ENCODE peak calls at places on chromosomes 6 and 20, in four cellular contexts. E is colonic mucosa, H is HCT116, K is fibroblast of lung. L is an unnamed sample. For H3K27me3, the result is how much of the 10 kb centered on the place peaks cover.

GRCh38 chr6:42710316-42710715 is 12.1 kb downstream of the PRPH2 start:
- DNase-seq in E (no peak), H (no peak), K (no peak), L (no peak)

GRCh38 chr6:41730531-41731436 is 4.6 kb downstream of the TFEB start:
- DNase-seq in E (no peak), H (no peak), K (no peak), L (no peak)

GRCh38 chr6:154638369-154638768 is 94.8 kb upstream of the SCAF8 start:
- DNase-seq in E (no peak), H (no peak), K (no peak), L (peak)

GRCh38 chr6:41939848-41940758 is 1.5 kb downstream of the CCND3 start:
- DNase-seq in E (peak), H (no peak), K (peak), L (peak)

GRCh38 chr6:154909821-154910220 is 85.3 kb upstream of the TIAM2 start:
- DNase-seq in E (no peak), H (no peak), K (peak), L (peak)

GRCh38 chr6:159646731-159647130 is 46.3 kb downstream of the SOD2 start:
- DNase-seq in E (no peak), H (no peak), K (peak), L (no peak)

GRCh38 chr6:169132361-169132895 is 121.2 kb downstream of the THBS2 start:
- DNase-seq in E (no peak), H (no peak), K (no peak), L (no peak)

GRCh38 chr6:41025966-41026365 is 13.1 kb downstream of the UNC5CL start:
- DNase-seq in E (no peak), H (no peak), K (no peak), L (no peak)

GRCh38 chr6:100948381-100949133 is 67.4 kb upstream of the ASCC3 start:
- DNase-seq in E (no peak), H (no peak), K (no peak), L (no peak)

GRCh38 chr6:47094351-47094925 is 52.3 kb upstream of the ADGRF1 start:
- DNase-seq in E (peak), H (no peak), K (no peak), L (no peak)

GRCh38 chr6:16129623-16130243 is 847 bp downstream of the MYLIP start:
- DNase-seq in E (peak), H (no peak), K (peak), L (peak)

GRCh38 chr6:52020961-52021570 is 66.3 kb downstream of the PKHD1 start:
- DNase-seq in E (no peak), H (peak), K (peak), L (peak)

GRCh38 chr6:133701633-133702331 is 187.1 kb upstream of the TCF21 start:
- DNase-seq in E (no peak), H (no peak), K (peak), L (peak)

GRCh38 chr6:1536526-1537429 is 72.9 kb upstream of the FOXC1 start:
- DNase-seq in E (peak), H (no peak), K (no peak), L (no peak)

GRCh38 chr20:13533946-13534345 is 104.8 kb downstream of the TASP1 start:
- DNase-seq in E (no peak), H (no peak), K (no peak), L (no peak)

GRCh38 chr6:36442671-36443497 is at the start of the genes KCTD20 and PXT1:
- DNase-seq in E (peak), H (peak), K (peak), L (peak)

GRCh38 chr6:17865243-17865642 is 122.2 kb downstream of the KIF13A start:
- DNase-seq in E (peak), H (peak), K (no peak), L (peak)

GRCh38 chr6:126632271-126632670 is 292.4 kb downstream of the CENPW start:
- DNase-seq in E (no peak), H (no peak), K (no peak), L (peak)

GRCh38 chr6:126631343-126631742 is 291.4 kb downstream of the CENPW start:
- DNase-seq in E (no peak), H (no peak), K (peak), L (peak)

GRCh38 chr6:126633362-126633761 is 293.4 kb downstream of the CENPW start:
- DNase-seq in E (no peak), H (no peak), K (peak), L (peak)

GRCh38 chr6:126625019-126625418 is 285.1 kb downstream of the CENPW start:
- DNase-seq in E (no peak), H (no peak), K (peak), L (peak)

DNA sequence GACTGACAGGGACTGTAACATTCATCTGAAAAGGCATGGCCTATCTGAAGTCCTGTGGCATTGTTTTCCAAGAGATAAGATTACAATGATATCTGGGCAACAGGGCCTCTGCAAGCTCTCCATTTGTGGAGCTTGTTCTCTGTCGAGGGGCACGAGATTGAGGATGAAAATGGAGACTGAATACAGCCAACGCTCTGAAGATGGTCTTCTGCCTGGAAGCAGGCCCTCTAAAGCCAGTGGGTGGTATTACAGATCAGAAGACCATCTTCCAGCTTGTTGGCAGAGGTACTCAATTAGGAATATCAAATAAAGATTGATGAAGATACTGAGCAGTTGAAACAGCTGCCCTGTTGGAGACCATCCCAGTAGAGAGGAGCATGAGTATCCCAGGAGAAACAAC is 288.2 kb downstream of the CENPW start:
- DNase-seq in E (no peak), H (peak), K (no peak), L (no peak)
- H3K9ac ChIP-seq in E (no peak), H (no peak), K (no peak), L (no peak)

DNA sequence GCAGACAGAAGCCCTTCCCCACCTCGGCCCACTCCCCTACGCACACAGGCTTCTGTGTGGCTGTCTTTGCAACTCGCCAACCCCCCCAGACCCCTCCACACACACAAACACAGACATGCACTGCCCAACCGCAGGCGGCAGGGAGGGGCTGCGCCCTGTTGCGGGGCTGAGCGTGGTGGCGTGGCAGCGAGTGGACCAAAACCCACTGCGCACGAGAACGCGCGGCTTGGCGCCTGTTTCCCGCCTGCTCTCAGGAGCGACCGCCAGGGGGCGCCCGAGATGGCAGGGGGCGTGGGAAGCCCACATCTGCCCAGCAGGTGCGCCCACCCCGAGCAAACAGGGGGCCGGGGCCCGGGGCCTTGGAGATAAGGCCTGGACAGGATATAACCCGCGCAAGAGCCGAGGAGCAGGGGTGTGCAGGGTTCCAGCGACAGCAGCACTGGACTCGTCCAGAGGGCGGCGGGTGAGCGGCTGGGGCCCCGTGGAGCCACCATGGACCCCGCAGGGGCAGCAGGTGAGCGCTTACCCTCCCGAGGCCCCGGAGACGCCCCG is at the start of gene RBPJL:
- DNase-seq in E (no peak), H (no peak), K (no peak), L (peak)
- H3K27me3 ChIP-seq in E (under half), H (under half), K (under half), L (under half)

GRCh38 chr6:149897855-149898744 is at the start of gene RAET1E:
- DNase-seq in E (peak), H (no peak), K (no peak), L (no peak)
- H3K4me3 ChIP-seq in E (peak), H (peak), K (peak), L (peak)

GRCh38 chr20:53425930-53426329 is 167.7 kb downstream of the ZNF217 start:
- DNase-seq in E (no peak), H (no peak), K (no peak), L (no peak)
- H3K9ac ChIP-seq in E (no peak), H (no peak), K (no peak), L (no peak)

GRCh38 chr20:62683136-62683535 is 25.5 kb upstream of the NTSR1 start:
- DNase-seq in E (no peak), H (no peak), K (no peak), L (no peak)
- H3K27me3 ChIP-seq in E (under half), H (under half), K (under half), L (under half)

GRCh38 chr20:11920083-11920482 is 2.4 kb downstream of the BTBD3 start:
- DNase-seq in E (no peak), H (no peak), K (no peak), L (no peak)

GRCh38 chr20:11917663-11918062 is at the start of gene BTBD3:
- DNase-seq in E (peak), H (no peak), K (peak), L (peak)

GRCh38 chr20:11919571-11919970 is 1.9 kb downstream of the BTBD3 start:
- DNase-seq in E (no peak), H (no peak), K (no peak), L (no peak)

GRCh38 chr20:11918280-11918952 is 723 bp downstream of the BTBD3 start:
- DNase-seq in E (no peak), H (no peak), K (peak), L (no peak)

DNA sequence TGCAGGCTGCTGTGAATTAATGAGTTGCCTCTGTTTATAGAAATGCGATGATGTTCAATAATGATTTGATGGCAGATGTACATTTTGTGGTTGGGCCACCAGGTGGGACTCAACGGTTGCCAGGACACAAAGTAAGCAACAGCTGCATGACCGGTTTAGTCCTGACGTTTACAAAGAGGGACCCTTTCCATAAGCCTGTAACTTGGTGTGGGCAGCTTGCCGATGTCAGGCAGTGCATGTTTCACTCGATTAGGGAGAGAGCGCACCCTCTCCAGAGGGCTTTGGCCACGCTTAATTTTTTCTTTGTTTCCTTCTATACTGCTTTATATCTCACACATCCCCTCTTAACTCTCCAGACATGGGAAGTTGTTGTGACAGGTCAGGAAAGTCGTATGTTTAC is 1.4 kb downstream of the BTBD3 start:
- DNase-seq in E (no peak), H (no peak), K (peak), L (no peak)
- H3K4me3 ChIP-seq in E (peak), H (no peak), K (peak), L (no peak)

GRCh38 chr6:137852811-137853210 is 14.2 kb upstream of the TNFAIP3 start:
- DNase-seq in E (no peak), H (no peak), K (no peak), L (no peak)

GRCh38 chr6:137859025-137859424 is 8.0 kb upstream of the TNFAIP3 start:
- DNase-seq in E (no peak), H (no peak), K (no peak), L (no peak)

GRCh38 chr6:137852346-137852745 is 14.7 kb upstream of the TNFAIP3 start:
- DNase-seq in E (no peak), H (no peak), K (no peak), L (no peak)

GRCh38 chr6:137853569-137854213 is 13.4 kb upstream of the TNFAIP3 start:
- DNase-seq in E (no peak), H (peak), K (peak), L (no peak)

GRCh38 chr6:137856138-137856898 is 10.7 kb upstream of the TNFAIP3 start:
- DNase-seq in E (no peak), H (no peak), K (no peak), L (no peak)
- H3K9ac ChIP-seq in E (no peak), H (no peak), K (no peak), L (no peak)

GRCh38 chr20:59404749-59405148 is 104.3 kb downstream of the EDN3 start:
- DNase-seq in E (no peak), H (no peak), K (no peak), L (no peak)

GRCh38 chr20:59403962-59404314 is 103.5 kb downstream of the EDN3 start:
- DNase-seq in E (no peak), H (no peak), K (no peak), L (no peak)

GRCh38 chr20:59403261-59403961 is 103.0 kb downstream of the EDN3 start:
- DNase-seq in E (peak), H (no peak), K (no peak), L (peak)

GRCh38 chr20:59400666-59401065 is 100.3 kb downstream of the EDN3 start:
- DNase-seq in E (no peak), H (no peak), K (no peak), L (no peak)

GRCh38 chr20:59402697-59403096 is 102.3 kb downstream of the EDN3 start:
- DNase-seq in E (no peak), H (no peak), K (no peak), L (no peak)
- H3K27me3 ChIP-seq in E (under half), H (half or more), K (under half), L (half or more)

GRCh38 chr6:68859233-68859632 is 224.2 kb downstream of the ADGRB3 start:
- DNase-seq in E (no peak), H (no peak), K (no peak), L (no peak)
- H3K4me3 ChIP-seq in E (no peak), H (no peak), K (no peak), L (no peak)

L was measured in adipocyte.